ENCODE peak calls at places on chromosomes 5 and 9, in ten cellular contexts. G is NCI-H748 treated with DMSO at 0.1 percent for 48 hours; E is NB4; Y is renal cortical epithelial cell; B is lung; V is activated naive CD8-positive, alpha-beta T cell treated with anti-CD3 and anti-CD28 coated beads for 36 hours; F is NCI-H2107; I is effector memory CD4-positive, alpha-beta T cell; Z is M059J; J is CD8-positive, alpha-beta T cell. N is an unnamed sample.
A peak's percentile ranks its signal among the peaks of the same experiment; 100 is the strongest.

GRCh38 chr9:137453643-137454081 is 5.5 kb downstream of the NSMF start:
- DNase-seq in G (no peak), E (peak; percentile 58), Y (peak; percentile 19), B (peak; percentile 78), V (peak; percentile 48), F (no peak), I (peak; percentile 41), Z (no peak), J (peak; percentile 48), N (peak; percentile 83)

GRCh38 chr9:97759611-97760288 is 62.6 kb upstream of the XPA start:
- DNase-seq in G (no peak), E (no peak), Y (no peak), B (no peak), V (no peak), F (no peak), I (no peak), Z (peak; percentile 34), J (no peak), N (no peak)

GRCh38 chr5:172556971-172557461 is 84.0 kb upstream of the NEURL1B start:
- DNase-seq in G (no peak), E (no peak), Y (no peak), B (no peak), V (no peak), F (no peak), I (no peak), Z (no peak), J (no peak), N (no peak)

GRCh38 chr9:101880846-101881245 is 142.4 kb upstream of the GRIN3A start:
- DNase-seq in G (no peak), E (no peak), Y (no peak), B (no peak), V (no peak), F (no peak), I (no peak), Z (no peak), J (no peak), N (no peak)

GRCh38 chr5:35067985-35068384 is 20.2 kb upstream of the AGXT2 start:
- DNase-seq in G (no peak), E (no peak), Y (peak; percentile 46), B (no peak), V (no peak), F (no peak), I (no peak), Z (peak; percentile 84), J (no peak), N (no peak)

GRCh38 chr5:95861221-95861857 is 38.8 kb upstream of the GLRX start:
- DNase-seq in G (peak; percentile 41), E (peak; percentile 88), Y (peak; percentile 91), B (peak; percentile 67), V (no peak), F (peak; percentile 18), I (no peak), Z (peak; percentile 98), J (no peak), N (no peak)

GRCh38 chr5:74179183-74179582 is 461.3 kb downstream of the ENC1 start:
- DNase-seq in G (no peak), E (no peak), Y (peak; percentile 34), B (no peak), V (no peak), F (no peak), I (no peak), Z (peak; percentile 91), J (no peak), N (peak; percentile 48)

GRCh38 chr5:145316282-145316681 is 518.9 kb downstream of the PRELID2 start:
- DNase-seq in G (no peak), E (no peak), Y (no peak), B (no peak), V (no peak), F (no peak), I (no peak), Z (no peak), J (no peak), N (no peak)

GRCh38 chr9:34572092-34572491 is 17.4 kb downstream of the CNTFR start:
- DNase-seq in G (no peak), E (no peak), Y (no peak), B (no peak), V (no peak), F (no peak), I (no peak), Z (peak; percentile 27), J (no peak), N (no peak)

GRCh38 chr9:135220601-135221575 is 133.4 kb downstream of the OLFM1 start:
- DNase-seq in G (no peak), E (no peak), Y (no peak), B (no peak), V (no peak), F (no peak), I (no peak), Z (peak; percentile 18), J (no peak), N (no peak)

GRCh38 chr9:93081931-93082330 is 14.1 kb upstream of the CARD19 start:
- DNase-seq in G (no peak), E (no peak), Y (no peak), B (no peak), V (no peak), F (no peak), I (no peak), Z (peak; percentile 91), J (no peak), N (peak; percentile 2)

GRCh38 chr5:133534566-133534965 is 77.8 kb downstream of the FSTL4 start:
- DNase-seq in G (no peak), E (no peak), Y (no peak), B (no peak), V (no peak), F (no peak), I (no peak), Z (no peak), J (no peak), N (no peak)

GRCh38 chr5:123098767-123099513 is 9.9 kb downstream of the PRDM6 start:
- DNase-seq in G (peak; percentile 20), E (no peak), Y (peak; percentile 60), B (no peak), V (no peak), F (no peak), I (no peak), Z (peak; percentile 29), J (no peak), N (no peak)

GRCh38 chr9:131046581-131047202 is 37.7 kb downstream of the LAMC3 start:
- DNase-seq in G (peak; percentile 18), E (peak; percentile 77), Y (peak; percentile 15), B (peak; percentile 59), V (peak; percentile 77), F (no peak), I (peak; percentile 29), Z (peak; percentile 57), J (peak; percentile 71), N (peak; percentile 93)

GRCh38 chr9:118957585-118957984 is 411.6 kb downstream of the BRINP1 start:
- DNase-seq in G (no peak), E (no peak), Y (no peak), B (no peak), V (no peak), F (no peak), I (no peak), Z (peak; percentile 25), J (no peak), N (no peak)

GRCh38 chr9:104276709-104277245 is 182.7 kb downstream of the SMC2 start:
- DNase-seq in G (no peak), E (no peak), Y (no peak), B (no peak), V (no peak), F (no peak), I (no peak), Z (peak; percentile 29), J (no peak), N (no peak)

GRCh38 chr5:1758574-1758973 is 41.1 kb downstream of the MRPL36 start:
- DNase-seq in G (no peak), E (no peak), Y (no peak), B (no peak), V (no peak), F (no peak), I (no peak), Z (no peak), J (no peak), N (no peak)

GRCh38 chr5:180791611-180792213 is 10.9 kb downstream of the MGAT1 start:
- DNase-seq in G (no peak), E (no peak), Y (no peak), B (no peak), V (no peak), F (no peak), I (no peak), Z (no peak), J (no peak), N (no peak)

GRCh38 chr5:11620172-11620571 is 284.1 kb downstream of the CTNND2 start:
- DNase-seq in G (no peak), E (no peak), Y (no peak), B (no peak), V (no peak), F (no peak), I (no peak), Z (no peak), J (no peak), N (no peak)

GRCh38 chr9:12554636-12555035 is 138.5 kb upstream of the TYRP1 start:
- DNase-seq in G (no peak), E (peak; percentile 57), Y (peak; percentile 45), B (no peak), V (no peak), F (no peak), I (no peak), Z (peak; percentile 33), J (no peak), N (peak; percentile 45)

GRCh38 chr5:132227485-132228240 is at the start of gene P4HA2:
- DNase-seq in G (peak; percentile 44), E (peak; percentile 25), Y (peak; percentile 37), B (peak; percentile 82), V (peak; percentile 61), F (peak; percentile 18), I (no peak), Z (peak; percentile 78), J (peak; percentile 15), N (peak; percentile 87)

GRCh38 chr5:31913796-31914188 is 260.3 kb downstream of the GOLPH3 start:
- DNase-seq in G (no peak), E (no peak), Y (no peak), B (no peak), V (no peak), F (no peak), I (no peak), Z (peak; percentile 25), J (no peak), N (no peak)

GRCh38 chr5:72842816-72843215 is 26.4 kb downstream of the TNPO1 start:
- DNase-seq in G (no peak), E (peak; percentile 70), Y (peak; percentile 77), B (no peak), V (no peak), F (no peak), I (no peak), Z (peak; percentile 82), J (no peak), N (no peak)

GRCh38 chr5:135707302-135707701 is 127.2 kb upstream of the SLC25A48 start:
- DNase-seq in G (no peak), E (no peak), Y (no peak), B (no peak), V (no peak), F (no peak), I (no peak), Z (no peak), J (no peak), N (no peak)

GRCh38 chr5:455806-456205 is 12.8 kb downstream of the EXOC3 start:
- DNase-seq in G (no peak), E (no peak), Y (no peak), B (no peak), V (no peak), F (no peak), I (no peak), Z (no peak), J (no peak), N (no peak)

GRCh38 chr9:2014696-2015580 is at the start of gene SMARCA2:
- DNase-seq in G (peak; percentile 90), E (peak; percentile 100), Y (peak; percentile 90), B (peak; percentile 98), V (peak; percentile 99), F (peak; percentile 80), I (peak; percentile 97), Z (peak; percentile 97), J (peak; percentile 97), N (peak; percentile 95)